ENCODE peak calls at places on chromosomes 1 and 21, in seven cellular contexts. I is H1, Z is SK-N-SH, M is K562, T is HepG2, O is GM12878, U is GM12892. R is an unnamed sample.

GRCh38 chr1:181501612-181502011 is 18.3 kb downstream of the CACNA1E start:
- DNase-seq in I (no peak), Z (no peak), M (no peak), T (no peak), O (no peak), U (no peak), R (no peak)

GRCh38 chr21:45522986-45523385 is 19.3 kb downstream of the SLC19A1 start:
- DNase-seq in I (no peak), Z (no peak), M (no peak), T (no peak), O (no peak), U (no peak), R (no peak)

GRCh38 chr1:12434174-12434573 is 183.8 kb downstream of the DHRS3 start:
- DNase-seq in I (no peak), Z (no peak), M (no peak), T (no peak), O (peak), U (no peak), R (no peak)

GRCh38 chr1:236686815-236687160 is 489 bp downstream of the ACTN2 start:
- DNase-seq in I (no peak), Z (no peak), M (peak), T (no peak), O (no peak), U (no peak), R (no peak)

GRCh38 chr1:43824795-43825194 is 108.8 kb upstream of the ARTN start:
- DNase-seq in I (no peak), Z (no peak), M (no peak), T (no peak), O (no peak), U (no peak), R (no peak)

GRCh38 chr1:7940745-7941436 is at the start of gene TNFRSF9:
- DNase-seq in I (no peak), Z (no peak), M (peak), T (no peak), O (no peak), U (no peak), R (peak)

GRCh38 chr21:38487906-38488639 is 10.2 kb downstream of the ERG start:
- DNase-seq in I (no peak), Z (no peak), M (no peak), T (no peak), O (no peak), U (no peak), R (no peak)

GRCh38 chr1:59596432-59596831 is 218.3 kb upstream of the HOOK1 start:
- DNase-seq in I (no peak), Z (no peak), M (no peak), T (no peak), O (no peak), U (no peak), R (no peak)

GRCh38 chr1:31938184-31938975 is at the start of gene PTP4A2:
- DNase-seq in I (peak), Z (peak), M (peak), T (peak), O (peak), U (peak), R (peak)

GRCh38 chr21:38027901-38028300 is 111.6 kb upstream of the KCNJ6 start:
- DNase-seq in I (no peak), Z (no peak), M (no peak), T (no peak), O (no peak), U (no peak), R (no peak)

GRCh38 chr21:38165466-38166213 is 91.2 kb upstream of the KCNJ15 start:
- DNase-seq in I (no peak), Z (peak), M (no peak), T (no peak), O (no peak), U (no peak), R (no peak)

GRCh38 chr1:161311595-161312181 is 1.9 kb upstream of the MPZ start:
- DNase-seq in I (no peak), Z (no peak), M (no peak), T (peak), O (no peak), U (no peak), R (no peak)
- TF ChIP-seq POLR2AphosphoS5 in I (no peak), Z (no peak), M (no peak), T (no peak), O (no peak), U (no peak), R (no peak)

GRCh38 chr1:24586970-24587820 is 31.3 kb downstream of the NCMAP start:
- DNase-seq in I (no peak), Z (peak), M (peak), T (peak), O (no peak), U (peak), R (peak)
- TF ChIP-seq TAF1 in I (no peak), Z (no peak), M (no peak), T (no peak), O (no peak), U (no peak), R (no peak)

GRCh38 chr1:204443260-204443619 is 31.6 kb upstream of the PPP1R15B start:
- DNase-seq in I (no peak), Z (no peak), M (no peak), T (no peak), O (no peak), U (no peak), R (no peak)
- TF ChIP-seq POLR2AphosphoS5 in I (no peak), Z (no peak), M (no peak), T (no peak), O (no peak), U (no peak), R (no peak)

DNA sequence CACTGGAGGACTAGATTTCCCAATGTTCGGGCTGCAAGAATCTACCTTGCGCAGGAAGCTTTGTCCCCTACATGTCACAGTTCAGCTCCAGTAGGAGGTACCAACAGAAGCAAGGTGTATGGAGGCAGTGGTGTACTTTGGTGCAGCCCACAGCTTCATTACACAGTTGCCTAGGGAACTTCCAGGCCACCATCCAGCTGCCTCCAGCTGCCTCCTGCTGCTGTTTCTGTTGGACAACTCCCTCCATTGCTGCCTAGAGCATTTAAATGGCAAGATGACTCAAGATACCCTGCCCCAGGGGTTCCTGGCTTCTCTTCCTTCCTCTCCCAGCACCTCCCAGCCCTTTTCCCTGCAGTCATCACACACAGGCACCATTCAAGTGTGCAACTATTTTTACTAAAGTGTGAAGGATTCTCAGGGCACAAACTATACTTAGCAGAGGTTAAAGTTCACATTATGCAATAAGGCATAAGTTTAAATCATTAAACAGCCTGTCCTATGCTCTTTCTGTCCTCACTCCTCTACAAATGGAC is 39.0 kb upstream of the ATP1A1 start:
- DNase-seq in I (no peak), Z (no peak), M (no peak), T (peak), O (no peak), U (no peak), R (no peak)
- TF ChIP-seq TAF1 in I (no peak), Z (no peak), M (no peak), T (no peak), O (no peak), U (no peak), R (no peak)

DNA sequence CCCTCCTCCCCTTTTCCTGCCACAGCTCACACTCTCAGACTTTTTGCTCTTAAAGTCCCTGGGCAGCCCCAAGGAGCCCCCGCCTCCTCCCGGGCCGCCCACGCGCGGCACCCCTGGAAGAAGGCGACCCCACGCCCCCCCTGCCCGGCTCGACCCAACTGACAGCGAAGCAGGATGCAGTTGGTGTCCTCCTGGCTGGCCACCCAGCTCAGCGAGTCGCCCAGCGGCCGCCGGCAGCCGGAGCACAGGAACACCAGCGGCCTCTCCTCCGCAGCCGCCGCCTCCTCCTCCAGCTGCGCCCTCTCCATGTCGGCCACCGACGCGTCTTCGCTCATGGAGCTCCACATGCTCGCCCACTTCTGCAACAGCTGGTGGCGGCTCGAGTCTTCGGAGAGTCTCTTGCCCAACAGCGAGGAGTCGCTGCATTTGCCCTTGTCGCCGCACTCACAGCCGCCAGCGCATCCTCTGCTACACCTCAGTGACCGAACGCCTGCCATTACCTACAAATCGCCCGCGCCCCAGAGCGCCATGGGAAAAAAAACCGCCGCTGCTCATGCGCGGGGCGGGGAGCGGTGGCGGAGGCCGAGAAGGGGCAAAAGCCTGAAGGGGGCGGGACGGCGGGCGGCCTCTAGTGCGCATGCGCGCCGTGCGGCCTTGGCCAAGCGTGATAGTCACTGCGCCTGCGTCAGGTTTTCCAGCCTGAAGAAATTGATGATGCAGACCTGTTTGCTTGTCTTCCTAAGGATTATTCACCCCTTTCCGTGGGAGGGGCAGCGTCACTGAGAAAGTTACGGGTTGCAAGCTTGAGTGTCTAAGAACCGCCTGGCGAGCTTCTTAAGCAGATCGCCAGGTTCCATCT is at the start of gene MIS18A:
- DNase-seq in I (peak), Z (peak), M (peak), T (peak), O (peak), U (peak), R (peak)
- TF ChIP-seq POLR2AphosphoS5 in I (peak), Z (peak), M (peak), T (peak), O (peak), U (peak), R (peak)

GRCh38 chr1:117656202-117656641 is 50.4 kb downstream of the TENT5C start:
- DNase-seq in I (no peak), Z (no peak), M (no peak), T (no peak), O (peak), U (no peak), R (no peak)
- TF ChIP-seq TAF1 in I (no peak), Z (no peak), M (no peak), T (no peak), O (no peak), U (no peak), R (no peak)

DNA sequence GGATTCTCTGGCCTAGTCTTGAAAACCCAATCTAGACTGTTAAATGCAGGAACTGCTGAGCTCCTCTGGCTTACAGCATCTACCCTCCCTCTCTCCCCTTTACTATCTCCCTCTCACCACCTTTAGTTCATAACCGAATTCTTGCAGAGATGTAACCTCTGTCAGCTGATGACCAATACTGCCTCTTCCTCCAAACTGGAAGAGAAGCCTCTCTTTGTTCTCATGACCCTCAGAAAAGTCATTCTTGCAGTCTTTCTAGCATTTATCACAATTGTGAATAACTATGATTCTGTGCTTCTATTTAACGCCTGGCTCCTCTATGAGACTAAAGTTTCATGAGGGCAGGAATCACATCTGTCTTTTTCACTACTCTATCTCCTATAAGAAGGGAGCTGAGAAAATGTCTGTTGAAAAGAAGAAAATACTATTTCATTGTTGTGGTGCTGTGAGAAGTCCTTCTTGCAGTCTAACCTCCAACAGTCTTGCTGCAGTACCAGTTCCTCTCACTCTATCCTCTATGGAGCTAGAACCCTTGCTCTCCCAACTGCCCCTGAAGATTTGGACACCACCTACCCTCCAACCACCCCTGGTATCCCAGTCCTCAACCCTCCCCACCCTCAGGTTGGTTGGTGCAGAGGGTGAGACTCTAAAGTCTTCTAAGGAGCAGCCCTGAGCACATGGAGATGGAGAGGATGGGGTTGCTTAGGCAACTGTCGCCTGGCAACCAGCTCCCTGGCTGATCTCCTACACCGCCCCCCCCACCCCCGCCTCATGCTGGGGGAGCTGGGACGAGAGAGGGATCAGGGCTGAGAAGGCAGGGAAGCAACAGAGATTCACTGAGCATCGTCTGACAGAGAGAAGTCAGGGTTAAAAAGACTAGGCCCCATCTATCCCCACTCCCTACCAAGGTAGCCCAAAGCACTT is 13.9 kb downstream of the MEF2D start:
- DNase-seq in I (no peak), Z (peak), M (peak), T (no peak), O (no peak), U (no peak), R (no peak)
- TF ChIP-seq POLR2AphosphoS5 in I (no peak), Z (no peak), M (no peak), T (no peak), O (no peak), U (no peak), R (no peak)

DNA sequence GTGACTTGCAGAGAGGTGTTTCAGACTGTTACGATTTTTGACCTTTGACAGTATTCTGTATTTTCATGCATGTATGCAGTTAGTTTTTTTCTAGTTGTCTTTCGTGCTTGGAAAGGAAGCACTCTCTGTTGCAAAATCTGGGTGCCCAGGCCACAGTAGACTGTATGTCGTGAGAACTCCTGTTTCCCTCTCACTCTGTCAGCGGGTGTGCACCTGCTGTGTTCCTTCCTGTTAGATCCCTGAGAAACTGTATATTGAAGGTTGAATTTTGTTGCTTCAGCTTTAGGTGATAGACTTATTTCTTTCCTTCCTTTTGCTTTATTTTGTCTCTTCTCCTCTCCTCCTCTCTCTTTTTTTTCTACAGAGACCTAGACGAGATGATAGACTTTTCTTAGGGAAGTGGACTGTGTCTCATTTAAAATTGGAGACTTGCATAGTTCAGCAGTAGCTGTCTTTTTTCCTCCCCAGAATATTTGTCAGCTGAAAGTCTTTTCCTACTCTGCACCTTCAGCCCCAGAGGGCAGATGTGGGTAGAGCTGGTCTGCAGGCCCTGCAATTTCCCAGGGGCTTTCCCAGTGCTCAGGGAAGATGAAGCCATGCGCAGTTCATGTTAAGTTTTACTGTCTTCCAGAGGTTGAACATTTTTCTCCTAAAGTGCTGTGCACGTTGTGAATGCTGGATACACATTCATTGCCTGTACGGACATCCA is 1.4 kb downstream of the TRAPPC10 start:
- DNase-seq in I (no peak), Z (peak), M (peak), T (no peak), O (peak), U (no peak), R (no peak)
- TF ChIP-seq TAF1 in I (no peak), Z (no peak), M (no peak), T (no peak), O (no peak), U (no peak), R (no peak)

GRCh38 chr1:19485362-19486187 is at the start of gene CAPZB:
- DNase-seq in I (peak), Z (peak), M (peak), T (peak), O (no peak), U (peak), R (peak)
- TF ChIP-seq POLR2AphosphoS5 in I (peak), Z (peak), M (no peak), T (peak), O (peak), U (peak), R (peak)

R was measured in GM12891.